ENCODE peak calls at places on chromosomes 16 and 17, in five cellular contexts. Q is pancreas, C is endothelial cell, K is glutamatergic neuron, U is AG10803. P is an unnamed sample.

GRCh38 chr17:45319239-45319703 is 2.5 kb upstream of the MAP3K14 start:
- DNase-seq in Q (no peak), C (no peak), K (no peak), U (no peak), P (no peak)

GRCh38 chr16:67372664-67373063 is 20.6 kb downstream of the TPPP3 start:
- DNase-seq in Q (no peak), C (no peak), K (no peak), U (peak), P (no peak)

GRCh38 chr17:38868095-38868967 is 1.5 kb upstream of the LASP1 start:
- DNase-seq in Q (peak), C (peak), K (no peak), U (peak), P (no peak)

GRCh38 chr17:27993161-27993695 is 49.2 kb upstream of the NLK start:
- DNase-seq in Q (no peak), C (no peak), K (no peak), U (no peak), P (no peak)

GRCh38 chr17:7023576-7024401 is 939 bp downstream of the BCL6B start:
- DNase-seq in Q (peak), C (peak), K (peak), U (peak), P (peak)

GRCh38 chr17:47897561-47897960 is 1.5 kb downstream of the SP2 start:
- DNase-seq in Q (no peak), C (no peak), K (no peak), U (no peak), P (no peak)

GRCh38 chr16:19517424-19518089 is 4.3 kb downstream of the GDE1 start:
- DNase-seq in Q (no peak), C (no peak), K (no peak), U (peak), P (no peak)

GRCh38 chr16:14105976-14106375 is 34.9 kb downstream of the MRTFB start:
- DNase-seq in Q (no peak), C (no peak), K (no peak), U (no peak), P (no peak)

GRCh38 chr17:40720904-40721303 is 17.4 kb upstream of the KRT24 start:
- DNase-seq in Q (no peak), C (no peak), K (no peak), U (no peak), P (no peak)

GRCh38 chr17:38317081-38317480 is 20.1 kb downstream of the MRPL45 start:
- DNase-seq in Q (no peak), C (no peak), K (no peak), U (no peak), P (no peak)

GRCh38 chr16:72860726-72861562 is 187.0 kb downstream of the ZFHX3 start:
- DNase-seq in Q (no peak), C (no peak), K (no peak), U (no peak), P (no peak)

GRCh38 chr17:66373944-66374817 is 71.8 kb downstream of the PRKCA start:
- DNase-seq in Q (no peak), C (no peak), K (peak), U (no peak), P (peak)

GRCh38 chr17:35577826-35578194 is 561 bp downstream of the PEX12 start:
- DNase-seq in Q (no peak), C (no peak), K (no peak), U (peak), P (no peak)

GRCh38 chr16:2003827-2004641 is 5.6 kb downstream of the ZNF598 start:
- DNase-seq in Q (peak), C (peak), K (peak), U (peak), P (peak)

GRCh38 chr16:11138026-11138768 is 117.8 kb downstream of the SOCS1 start:
- DNase-seq in Q (no peak), C (no peak), K (no peak), U (no peak), P (no peak)

GRCh38 chr16:47026492-47026891 is 53.0 kb upstream of the DNAJA2 start:
- DNase-seq in Q (no peak), C (no peak), K (no peak), U (no peak), P (no peak)

GRCh38 chr16:27322858-27323780 is 9.3 kb downstream of the IL4R start:
- DNase-seq in Q (no peak), C (no peak), K (no peak), U (no peak), P (no peak)

GRCh38 chr17:38885044-38885727 is 15.3 kb downstream of the LASP1 start:
- DNase-seq in Q (no peak), C (no peak), K (no peak), U (no peak), P (no peak)

GRCh38 chr17:39525801-39526506 is 64.7 kb downstream of the CDK12 start:
- DNase-seq in Q (no peak), C (no peak), K (no peak), U (no peak), P (no peak)

GRCh38 chr16:66899945-66900688 is 18.6 kb downstream of the CDH16 start:
- DNase-seq in Q (peak), C (peak), K (peak), U (peak), P (no peak)

GRCh38 chr17:51456942-51457341 is 196.6 kb downstream of the UTP18 start:
- DNase-seq in Q (no peak), C (no peak), K (no peak), U (no peak), P (no peak)

GRCh38 chr16:53768593-53768992 is 64.6 kb downstream of the FTO start:
- DNase-seq in Q (no peak), C (no peak), K (no peak), U (peak), P (no peak)

GRCh38 chr16:68233085-68233834 is 2.7 kb downstream of the ESRP2 start:
- DNase-seq in Q (no peak), C (no peak), K (no peak), U (no peak), P (no peak)

GRCh38 chr16:48613061-48613957 is 3.3 kb upstream of the N4BP1 start:
- DNase-seq in Q (no peak), C (peak), K (no peak), U (peak), P (no peak)

GRCh38 chr17:14299261-14300093 is 1.4 kb upstream of the HS3ST3B1 start:
- DNase-seq in Q (peak), C (peak), K (peak), U (peak), P (no peak)

GRCh38 chr16:84478172-84478948 is 26.1 kb downstream of the MEAK7 start:
- DNase-seq in Q (no peak), C (no peak), K (no peak), U (peak), P (no peak)

GRCh38 chr17:58032691-58033415 is 25.8 kb upstream of the SRSF1 start:
- DNase-seq in Q (no peak), C (no peak), K (no peak), U (no peak), P (no peak)

GRCh38 chr16:46961373-46962353 is 11.8 kb downstream of the DNAJA2 start:
- DNase-seq in Q (no peak), C (no peak), K (no peak), U (peak), P (no peak)

GRCh38 chr17:17987187-17987896 is 14.7 kb downstream of the DRC3 start:
- DNase-seq in Q (no peak), C (no peak), K (no peak), U (no peak), P (no peak)

GRCh38 chr17:17983776-17984175 is 11.1 kb downstream of the DRC3 start:
- DNase-seq in Q (no peak), C (no peak), K (no peak), U (no peak), P (no peak)

GRCh38 chr17:17983376-17983775 is 10.7 kb downstream of the DRC3 start:
- DNase-seq in Q (no peak), C (no peak), K (no peak), U (no peak), P (no peak)

GRCh38 chr17:17985153-17985552 is 12.5 kb downstream of the DRC3 start:
- DNase-seq in Q (no peak), C (no peak), K (no peak), U (no peak), P (no peak)

GRCh38 chr17:17985555-17985954 is 12.9 kb downstream of the DRC3 start:
- DNase-seq in Q (no peak), C (no peak), K (no peak), U (no peak), P (no peak)
- TF ChIP-seq CTCF in Q (no peak), C (no peak), K (no peak), U (peak), P (no peak)

GRCh38 chr17:73020110-73020509 is 72.4 kb downstream of the SLC39A11 start:
- DNase-seq in Q (no peak), C (no peak), K (no peak), U (no peak), P (no peak)
- TF ChIP-seq CTCF in Q (no peak), C (no peak), K (no peak), U (no peak), P (no peak)

DNA sequence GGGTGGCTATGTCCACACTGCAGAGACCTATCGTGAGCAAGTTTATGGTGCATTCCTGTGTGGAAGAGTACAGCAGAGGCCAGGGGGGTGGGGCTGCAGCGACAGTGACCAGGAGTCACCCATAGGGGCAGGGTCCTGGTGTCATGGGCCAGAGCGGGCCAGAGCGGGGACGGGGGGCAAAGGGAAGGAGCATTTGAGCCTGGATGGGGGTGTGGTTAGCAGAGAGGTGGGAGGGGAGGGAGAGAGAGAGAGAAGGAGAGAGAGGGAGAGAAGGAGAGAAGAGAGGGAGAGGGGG is 17.8 kb downstream of the JPH3 start:
- DNase-seq in Q (no peak), C (no peak), K (no peak), U (no peak), P (no peak)
- TF ChIP-seq CTCF in Q (no peak), C (no peak), K (no peak), U (no peak), P (no peak)

GRCh38 chr16:20741555-20742285 is at the start of gene THUMPD1:
- DNase-seq in Q (peak), C (peak), K (peak), U (peak), P (peak)
- TF ChIP-seq CTCF in Q (no peak), C (no peak), K (no peak), U (peak), P (no peak)

GRCh38 chr17:30389755-30390300 is 11.1 kb downstream of the CPD start:
- DNase-seq in Q (no peak), C (no peak), K (no peak), U (peak), P (no peak)

GRCh38 chr17:30393491-30393890 is 14.8 kb downstream of the CPD start:
- DNase-seq in Q (no peak), C (no peak), K (no peak), U (no peak), P (no peak)

GRCh38 chr17:30393911-30394867 is 15.5 kb downstream of the CPD start:
- DNase-seq in Q (no peak), C (no peak), K (no peak), U (no peak), P (no peak)

GRCh38 chr17:30391534-30391933 is 12.8 kb downstream of the CPD start:
- DNase-seq in Q (no peak), C (no peak), K (no peak), U (no peak), P (no peak)

GRCh38 chr17:30388321-30389179 is 9.8 kb downstream of the CPD start:
- DNase-seq in Q (peak), C (no peak), K (peak), U (no peak), P (no peak)
- TF ChIP-seq CTCF in Q (no peak), C (no peak), K (no peak), U (no peak), P (no peak)